ENCODE peak calls at places on chromosomes 6 and 20, in eight cellular contexts. G, N, D, X, K, L, Z and O are unnamed samples.

GRCh38 chr20:31910071-31910803 is 39.8 kb downstream of the TTLL9 start:
- DNase-seq in Z (no peak), K (no peak), N (no peak), X (no peak), D (no peak), L (no peak), G (no peak), O (no peak)

GRCh38 chr20:58895099-58895795 is 42.7 kb downstream of the GNAS start:
- DNase-seq in X (peak; percentile 45), K (no peak), D (no peak), N (no peak), Z (no peak), L (no peak), G (no peak), O (no peak)

GRCh38 chr6:114090626-114091025 is 119.7 kb upstream of the HDAC2 start:
- DNase-seq in L (no peak), N (no peak), G (no peak), D (no peak), X (no peak), Z (no peak), K (no peak), O (no peak)

GRCh38 chr6:169162968-169163903 is 90.4 kb downstream of the THBS2 start:
- DNase-seq in Z (peak; percentile 94), D (peak; percentile 70), L (peak; percentile 48), K (no peak), X (peak; percentile 99), G (no peak), N (no peak), O (no peak)

GRCh38 chr20:37933797-37934633 is 31.1 kb downstream of the VSTM2L start:
- DNase-seq in K (no peak), Z (no peak), X (no peak), N (no peak), G (no peak), L (no peak), D (no peak), O (no peak)

GRCh38 chr6:112253505-112253841 is 894 bp downstream of the LAMA4 start:
- DNase-seq in X (peak; percentile 42), Z (no peak), L (peak; percentile 24), N (no peak), D (no peak), K (no peak), G (no peak), O (no peak)

GRCh38 chr20:11553603-11554002 is 364.1 kb upstream of the BTBD3 start:
- DNase-seq in X (peak; percentile 41), D (no peak), G (no peak), L (no peak), N (no peak), K (no peak), Z (no peak), O (no peak)

GRCh38 chr20:56630086-56630493 is 984 bp downstream of the TFAP2C start:
- DNase-seq in L (no peak), N (no peak), D (no peak), X (peak; percentile 96), K (no peak), G (no peak), Z (peak; percentile 47), O (no peak)

GRCh38 chr6:3746119-3746691 is 5.3 kb downstream of the PXDC1 start:
- DNase-seq in K (no peak), Z (no peak), X (no peak), D (no peak), L (no peak), N (no peak), G (peak; percentile 72), O (no peak)

GRCh38 chr6:107820571-107821261 is 3.4 kb downstream of the SCML4 start:
- DNase-seq in L (no peak), K (no peak), D (no peak), Z (no peak), N (peak; percentile 54), G (peak; percentile 47), X (peak; percentile 50), O (peak; percentile 26)

GRCh38 chr6:93586316-93586715 is 167.0 kb upstream of the EPHA7 start:
- DNase-seq in D (no peak), G (no peak), N (no peak), L (no peak), X (no peak), Z (no peak), K (no peak), O (no peak)

GRCh38 chr20:57264151-57264792 is 2.2 kb downstream of the BMP7 start:
- DNase-seq in L (no peak), N (no peak), G (no peak), K (no peak), X (no peak), Z (no peak), D (no peak), O (no peak)

GRCh38 chr6:5294392-5295211 is 33.3 kb downstream of the FARS2 start:
- DNase-seq in K (no peak), Z (no peak), D (no peak), G (no peak), L (no peak), N (no peak), X (no peak), O (no peak)

GRCh38 chr20:16518068-16518783 is 55.0 kb downstream of the KIF16B start:
- DNase-seq in L (peak; percentile 36), G (no peak), X (peak; percentile 60), N (no peak), K (peak; percentile 55), Z (peak; percentile 45), D (peak; percentile 7), O (no peak)

GRCh38 chr20:36888880-36889516 is 13.1 kb downstream of the TLDC2 start:
- DNase-seq in G (no peak), D (no peak), N (no peak), X (no peak), Z (no peak), K (no peak), L (no peak), O (no peak)

GRCh38 chr6:154392561-154392960 is 36.0 kb upstream of the IPCEF1 start:
- DNase-seq in K (no peak), Z (no peak), G (no peak), N (no peak), L (no peak), D (no peak), X (no peak), O (no peak)

GRCh38 chr6:168414696-168415095 is 26.3 kb upstream of the SMOC2 start:
- DNase-seq in K (no peak), X (no peak), N (no peak), D (no peak), Z (no peak), G (no peak), L (no peak), O (peak; percentile 22)

GRCh38 chr20:11027224-11027623 is 353.4 kb upstream of the JAG1 start:
- DNase-seq in Z (no peak), L (no peak), N (no peak), X (no peak), G (no peak), K (no peak), D (no peak), O (no peak)

GRCh38 chr20:4261333-4262284 is 246.3 kb upstream of the RNF24 start:
- DNase-seq in K (no peak), Z (peak; percentile 36), G (no peak), D (peak; percentile 3), N (no peak), L (no peak), X (peak; percentile 69), O (no peak)
- H3K27ac ChIP-seq in K (no peak overlapping the region), Z (no peak overlapping the region), G (no peak overlapping the region), D (no peak overlapping the region), N (no peak overlapping the region), L (no peak overlapping the region), X (no peak overlapping the region), O (no peak overlapping the region)

GRCh38 chr20:53896647-53897046 is 173.7 kb downstream of the BCAS1 start:
- DNase-seq in L (no peak), Z (no peak), X (no peak), D (no peak), G (no peak), K (no peak), N (no peak), O (no peak)

GRCh38 chr20:53899351-53900167 is 170.8 kb downstream of the BCAS1 start:
- DNase-seq in L (no peak), N (peak; percentile 77), K (peak; percentile 93), D (no peak), X (peak; percentile 83), Z (no peak), G (peak; percentile 82), O (no peak)

GRCh38 chr20:53900380-53900999 is 169.9 kb downstream of the BCAS1 start:
- DNase-seq in N (no peak), K (no peak), X (peak; percentile 85), L (no peak), Z (peak; percentile 66), D (no peak), G (no peak), O (no peak)

GRCh38 chr20:53897884-53898557 is 172.4 kb downstream of the BCAS1 start:
- DNase-seq in X (no peak), L (peak; percentile 41), G (no peak), D (no peak), K (no peak), N (no peak), Z (no peak), O (no peak)

DNA sequence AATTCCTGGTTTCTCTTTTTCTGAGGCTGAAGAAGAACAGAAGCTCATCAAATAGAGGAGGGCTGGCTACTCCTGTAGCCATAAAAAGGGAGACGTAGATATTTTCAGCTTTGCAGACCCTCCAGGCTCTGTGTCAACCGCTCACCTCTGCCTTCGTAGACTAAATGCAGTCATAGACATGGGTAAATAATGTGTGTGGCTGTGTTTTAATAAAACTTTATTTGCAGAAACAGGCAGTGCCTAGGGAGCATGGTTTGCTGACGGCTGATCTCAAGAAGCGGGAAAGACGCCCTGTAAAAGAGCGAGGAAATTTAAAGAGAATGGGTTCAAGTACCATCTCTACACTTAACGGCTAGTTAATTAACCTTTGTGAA is 171.8 kb downstream of the BCAS1 start:
- DNase-seq in G (no peak), X (no peak), D (no peak), L (no peak), Z (no peak), N (no peak), K (no peak), O (no peak)
- H3K27ac ChIP-seq in G (peak overlapping the region; percentile 70), X (no peak overlapping the region), D (no peak overlapping the region), L (peak overlapping the region; percentile 73), Z (no peak overlapping the region), N (no peak overlapping the region), K (peak overlapping the region; percentile 94), O (no peak overlapping the region)

DNA sequence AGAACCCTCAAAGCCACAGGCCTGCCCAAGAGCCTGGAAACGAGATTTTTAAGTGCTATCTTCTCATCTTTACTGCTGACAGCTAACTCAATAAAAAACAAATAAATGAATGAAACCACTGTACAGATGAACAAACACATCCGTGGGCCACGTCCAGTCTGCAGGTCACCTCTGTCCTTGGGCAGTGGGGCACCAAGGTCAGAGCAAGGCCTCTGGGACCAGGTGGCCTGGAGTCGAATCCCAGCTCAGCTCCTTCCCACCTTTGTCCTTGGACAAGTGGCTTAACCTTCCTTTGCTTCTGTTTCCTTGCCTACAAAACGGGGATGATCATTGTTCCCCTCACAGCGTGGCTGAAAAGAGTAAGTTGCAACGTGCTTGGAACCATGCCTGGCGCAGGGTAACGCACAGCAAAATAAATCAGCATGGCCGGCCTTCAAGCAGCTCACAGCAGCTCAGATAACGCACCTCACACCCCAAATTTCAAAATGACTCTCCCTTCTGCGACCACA is 35.8 kb downstream of the RRBP1 start:
- DNase-seq in N (no peak), K (no peak), X (no peak), L (no peak), G (no peak), Z (no peak), D (no peak), O (no peak)
- H3K27ac ChIP-seq in N (no peak overlapping the region), K (peak overlapping the region; percentile 34), X (peak overlapping the region; percentile 2), L (peak overlapping the region; percentile 36), G (no peak overlapping the region), Z (no peak overlapping the region), D (no peak overlapping the region), O (no peak overlapping the region)

GRCh38 chr20:1389703-1390385 is 3.0 kb downstream of the FKBP1A start:
- DNase-seq in K (no peak), G (no peak), Z (no peak), D (no peak), N (no peak), X (peak; percentile 47), L (no peak), O (no peak)
- H3K27ac ChIP-seq in K (peak overlapping the region; percentile 6), G (peak overlapping the region; percentile 88), Z (no peak overlapping the region), D (no peak overlapping the region), N (peak overlapping the region; percentile 15), X (peak overlapping the region; percentile 32), L (peak overlapping the region; percentile 84), O (peak overlapping the region; percentile 38)